ENCODE peak calls at places on chromosome 4, in five cellular contexts. B is colonic mucosa, S is H1, I is K562, X is neural progenitor cell. P is an unnamed sample.
A peak's percentile ranks its signal among the peaks of the same experiment; 100 is the strongest.

GRCh38 chr4:136908122-136908521 is 624.2 kb downstream of the PCDH18 start:
- DNase-seq in I (no peak), B (no peak), S (no peak), X (peak; percentile 26), P (no peak)

GRCh38 chr4:20422398-20422797 is 170.7 kb downstream of the SLIT2 start:
- DNase-seq in I (peak; percentile 18), B (peak; percentile 56), S (peak; percentile 67), X (peak; percentile 71), P (no peak)

GRCh38 chr4:71151054-71151453 is 157.6 kb downstream of the DCK start:
- DNase-seq in S (no peak), I (no peak), B (no peak), X (no peak), P (no peak)

GRCh38 chr4:136562842-136563241 is 969.5 kb downstream of the PCDH18 start:
- DNase-seq in I (no peak), S (no peak), B (no peak), X (no peak), P (no peak)

GRCh38 chr4:110152386-110152785 is 46.0 kb downstream of the ELOVL6 start:
- DNase-seq in B (no peak), S (no peak), I (no peak), X (no peak), P (no peak)

GRCh38 chr4:83216856-83217683 is 67.5 kb downstream of the COQ2 start:
- DNase-seq in B (no peak), I (no peak), S (no peak), X (no peak), P (no peak)

GRCh38 chr4:147754037-147754445 is 22.2 kb downstream of the ARHGAP10 start:
- DNase-seq in S (no peak), B (no peak), X (peak; percentile 25), I (no peak), P (no peak)

GRCh38 chr4:137794779-137795178 is 262.5 kb upstream of the PCDH18 start:
- DNase-seq in B (no peak), I (no peak), X (no peak), S (no peak), P (no peak)

GRCh38 chr4:139028191-139028661 is 12.6 kb downstream of the NOCT start:
- DNase-seq in S (no peak), X (peak; percentile 13), B (no peak), I (no peak), P (no peak)

GRCh38 chr4:114615435-114615834 is 16.8 kb downstream of the UGT8 start:
- DNase-seq in S (no peak), B (peak; percentile 40), I (no peak), X (no peak), P (no peak)

GRCh38 chr4:70863099-70863790 is 23.6 kb upstream of the GRSF1 start:
- DNase-seq in X (no peak), I (no peak), S (no peak), B (no peak), P (no peak)

GRCh38 chr4:162461952-162462351 is 298.2 kb upstream of the FSTL5 start:
- DNase-seq in S (no peak), I (no peak), B (no peak), X (no peak), P (no peak)

GRCh38 chr4:168524006-168524405 is 27.2 kb downstream of the PALLD start:
- DNase-seq in X (no peak), I (no peak), S (no peak), B (no peak), P (no peak)

GRCh38 chr4:40264995-40265909 is 68.4 kb downstream of the RHOH start:
- DNase-seq in S (no peak), I (peak; percentile 71), B (no peak), X (peak; percentile 15), P (no peak)

GRCh38 chr4:143633833-143634232 is 66.6 kb downstream of the FREM3 start:
- DNase-seq in B (no peak), X (no peak), S (no peak), I (no peak), P (no peak)

GRCh38 chr4:55598641-55599040 is 6.6 kb upstream of the PDCL2 start:
- DNase-seq in B (no peak), I (no peak), S (no peak), X (no peak), P (no peak)

GRCh38 chr4:158801066-158801465 is 32.2 kb downstream of the FNIP2 start:
- DNase-seq in B (no peak), X (no peak), I (no peak), S (no peak), P (no peak)

GRCh38 chr4:54099287-54099958 is 540 bp upstream of the GSX2 start:
- DNase-seq in I (no peak), X (peak; percentile 47), B (no peak), S (peak; percentile 72), P (no peak)

GRCh38 chr4:28654618-28655017 is 1794.0 kb downstream of the STIM2 start:
- DNase-seq in X (no peak), I (no peak), B (no peak), S (no peak), P (no peak)

GRCh38 chr4:5974321-5974720 is 43.9 kb downstream of the C4orf50 start:
- DNase-seq in I (no peak), X (no peak), B (no peak), S (no peak), P (no peak)

GRCh38 chr4:3040447-3041191 is 33.7 kb downstream of the HTT-AS start:
- DNase-seq in S (no peak), X (no peak), I (no peak), B (no peak), P (no peak)

GRCh38 chr4:80094191-80094590 is 21.2 kb upstream of the ANTXR2 start:
- DNase-seq in X (no peak), B (no peak), I (no peak), S (no peak), P (no peak)

GRCh38 chr4:47528651-47529050 is 43.6 kb downstream of the ATP10D start:
- DNase-seq in S (no peak), I (no peak), X (no peak), B (no peak), P (no peak)

DNA sequence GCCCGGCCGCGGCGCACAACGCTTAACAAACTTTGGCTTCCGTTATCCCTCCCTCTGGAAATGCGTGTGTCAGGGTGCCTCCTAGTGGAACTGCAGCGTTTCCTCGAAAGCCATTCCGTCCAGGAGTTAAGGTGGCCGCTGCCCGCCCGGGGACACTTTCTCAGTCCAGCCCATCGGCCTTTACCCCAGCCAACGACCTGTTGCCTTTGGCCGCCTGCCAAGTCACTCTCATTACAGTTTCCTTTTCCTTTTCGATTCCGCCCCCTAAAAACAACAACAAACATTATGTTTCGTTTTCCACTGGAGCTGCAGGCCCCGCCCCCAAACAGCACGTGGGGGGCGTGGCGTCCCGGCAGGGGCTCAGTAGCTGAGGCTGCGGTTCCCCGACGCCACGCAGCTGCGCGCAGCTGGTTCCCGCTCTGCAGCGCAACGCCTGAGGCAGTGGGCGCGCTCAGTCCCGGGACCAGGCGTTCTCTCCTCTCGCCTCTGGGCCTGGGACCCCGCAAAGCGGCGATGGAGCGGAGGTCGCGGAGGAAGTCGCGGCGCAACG is at the start of gene HERC5:
- DNase-seq in I (peak; percentile 29), X (peak; percentile 93), S (peak; percentile 87), B (peak; percentile 94), P (peak; percentile 97)
- H3K9ac ChIP-seq in I (no peak within 1 kb of the TSS), X (no peak within 1 kb of the TSS), S (peak within 1 kb of the TSS; percentile 35), B (no peak within 1 kb of the TSS), P (peak within 1 kb of the TSS; percentile 48)

GRCh38 chr4:25312496-25313193 is at the start of gene ZCCHC4:
- DNase-seq in B (peak; percentile 91), X (peak; percentile 94), S (peak; percentile 94), I (peak; percentile 91), P (peak; percentile 96)

GRCh38 chr4:25310066-25310824 is 2.3 kb upstream of the ZCCHC4 start:
- DNase-seq in S (no peak), X (no peak), B (no peak), I (no peak), P (no peak)

GRCh38 chr4:25313194-25313895 is 771 bp downstream of the ZCCHC4 start:
- DNase-seq in B (peak; percentile 46), S (no peak), I (no peak), X (peak; percentile 62), P (no peak)

GRCh38 chr4:25308761-25309160 is 3.8 kb upstream of the ZCCHC4 start:
- DNase-seq in S (no peak), B (no peak), X (no peak), I (no peak), P (no peak)

DNA sequence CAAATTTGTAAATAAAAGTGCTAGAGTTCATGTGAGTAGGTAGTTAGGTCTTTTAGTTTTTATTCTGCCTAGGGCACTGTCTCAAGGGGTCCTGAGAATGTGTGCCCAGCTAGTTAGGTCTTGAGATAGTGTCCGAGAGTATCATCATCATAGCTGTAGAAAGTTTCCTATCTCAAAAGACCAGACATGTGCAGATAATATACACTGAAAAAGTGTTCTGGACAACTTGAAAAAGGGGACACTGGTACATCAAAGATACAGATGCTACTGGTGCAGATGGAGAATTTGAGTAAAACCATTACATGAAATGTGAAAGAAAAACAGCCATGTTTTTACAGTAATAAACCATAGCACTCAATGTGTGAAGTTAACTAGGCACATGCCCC is 1.8 kb upstream of the ZCCHC4 start:
- DNase-seq in X (no peak), B (no peak), S (no peak), I (no peak), P (no peak)
- H3K9ac ChIP-seq in X (no peak overlapping the region), B (no peak overlapping the region), S (no peak overlapping the region), I (no peak overlapping the region), P (no peak overlapping the region)

GRCh38 chr4:165873298-165874071 is 448 bp downstream of the TLL1 start:
- DNase-seq in S (peak; percentile 71), X (peak; percentile 78), I (no peak), B (peak; percentile 18), P (peak; percentile 79)
- H3K9ac ChIP-seq in S (no peak overlapping the region), X (no peak overlapping the region), I (no peak overlapping the region), B (no peak overlapping the region), P (peak overlapping the region; percentile 41)

GRCh38 chr4:152676052-152676854 is 3.5 kb downstream of the TMEM154 start:
- DNase-seq in B (no peak), S (no peak), I (no peak), X (no peak), P (no peak)

GRCh38 chr4:152680988-152681731 is 1.4 kb upstream of the TMEM154 start:
- DNase-seq in S (no peak), I (no peak), X (no peak), B (no peak), P (no peak)

GRCh38 chr4:152679414-152680281 is at the start of gene TMEM154:
- DNase-seq in I (no peak), B (peak; percentile 67), S (peak; percentile 77), X (peak; percentile 80), P (peak; percentile 88)

GRCh38 chr4:152682143-152682542 is 2.3 kb upstream of the TMEM154 start:
- DNase-seq in B (no peak), I (no peak), S (no peak), X (no peak), P (no peak)

GRCh38 chr4:152678841-152679240 is 956 bp downstream of the TMEM154 start:
- DNase-seq in X (peak; percentile 18), S (no peak), B (no peak), I (no peak), P (no peak)
- H3K9ac ChIP-seq in X (no peak overlapping the region), S (no peak overlapping the region), B (no peak overlapping the region), I (no peak overlapping the region), P (no peak overlapping the region)

GRCh38 chr4:182478475-182478874 is 235.3 kb downstream of the TENM3 start:
- DNase-seq in B (no peak), S (no peak), X (peak; percentile 76), I (peak; percentile 26), P (no peak)
- H3K9ac ChIP-seq in B (no peak overlapping the region), S (no peak overlapping the region), X (no peak overlapping the region), I (no peak overlapping the region), P (no peak overlapping the region)